ENCODE peak calls at places on chromosomes 5 and 9, in four cellular contexts. One of them, this sample, is unnamed.

GRCh38 chr9:96232539-96233241 is 69.3 kb downstream of the HSD17B3 start:
- DNase-seq in ovary: peak
- DNase-seq in endodermal cell: peak
- DNase-seq in NCI-H1105: no peak
- DNase-seq in this sample: no peak

GRCh38 chr5:73892806-73893205 is 266.8 kb downstream of the ARHGEF28 start:
- DNase-seq in ovary: no peak
- DNase-seq in NCI-H1105: no peak
- DNase-seq in endodermal cell: no peak
- DNase-seq in this sample: no peak

GRCh38 chr9:90511711-90512110 is 130.9 kb downstream of the DIRAS2 start:
- DNase-seq in endodermal cell: no peak
- DNase-seq in NCI-H1105: no peak
- DNase-seq in ovary: no peak
- DNase-seq in this sample: no peak

GRCh38 chr5:77444356-77444755 is 47.8 kb downstream of the WDR41 start:
- DNase-seq in NCI-H1105: no peak
- DNase-seq in ovary: no peak
- DNase-seq in endodermal cell: no peak
- DNase-seq in this sample: no peak

GRCh38 chr9:116628706-116629105 is 58.4 kb upstream of the TRIM32 start:
- DNase-seq in NCI-H1105: no peak
- DNase-seq in ovary: no peak
- DNase-seq in endodermal cell: no peak
- DNase-seq in this sample: no peak

GRCh38 chr5:139524932-139525585 is 36.1 kb upstream of the UBE2D2 start:
- DNase-seq in NCI-H1105: no peak
- DNase-seq in ovary: no peak
- DNase-seq in endodermal cell: no peak
- DNase-seq in this sample: no peak

GRCh38 chr5:61641748-61642565 is 309.9 kb downstream of the ZSWIM6 start:
- DNase-seq in ovary: no peak
- DNase-seq in NCI-H1105: no peak
- DNase-seq in endodermal cell: no peak
- DNase-seq in this sample: no peak

GRCh38 chr5:137753227-137753985 is 757 bp downstream of the HNRNPA0 start:
- DNase-seq in NCI-H1105: no peak
- DNase-seq in endodermal cell: peak
- DNase-seq in ovary: peak
- DNase-seq in this sample: no peak

GRCh38 chr9:105859428-105860091 is 165.2 kb downstream of the TMEM38B start:
- DNase-seq in NCI-H1105: no peak
- DNase-seq in endodermal cell: no peak
- DNase-seq in ovary: no peak
- DNase-seq in this sample: no peak

GRCh38 chr5:107743357-107744000 is 72.7 kb upstream of the EFNA5 start:
- DNase-seq in NCI-H1105: no peak
- DNase-seq in endodermal cell: no peak
- DNase-seq in ovary: no peak
- DNase-seq in this sample: peak

GRCh38 chr9:83313771-83314170 is 224.4 kb downstream of the FRMD3 start:
- DNase-seq in ovary: no peak
- DNase-seq in endodermal cell: no peak
- DNase-seq in NCI-H1105: peak
- DNase-seq in this sample: no peak

GRCh38 chr9:32706004-32706749 is 70.7 kb upstream of the TAF1L start:
- DNase-seq in NCI-H1105: no peak
- DNase-seq in endodermal cell: peak
- DNase-seq in ovary: no peak
- DNase-seq in this sample: peak

GRCh38 chr9:16335788-16336580 is 534.5 kb downstream of the BNC2 start:
- DNase-seq in NCI-H1105: no peak
- DNase-seq in endodermal cell: no peak
- DNase-seq in ovary: peak
- DNase-seq in this sample: peak

GRCh38 chr9:23686257-23686656 is 139.8 kb downstream of the ELAVL2 start:
- DNase-seq in NCI-H1105: no peak
- DNase-seq in ovary: no peak
- DNase-seq in endodermal cell: peak
- DNase-seq in this sample: no peak

GRCh38 chr5:109688999-109689739 is 558 bp upstream of the MAN2A1 start:
- DNase-seq in ovary: peak
- DNase-seq in NCI-H1105: peak
- DNase-seq in endodermal cell: peak
- DNase-seq in this sample: peak

GRCh38 chr9:125509476-125509875 is 197.5 kb downstream of the MAPKAP1 start:
- DNase-seq in endodermal cell: no peak
- DNase-seq in NCI-H1105: no peak
- DNase-seq in ovary: no peak
- DNase-seq in this sample: no peak

GRCh38 chr5:68382640-68383039 is 167.1 kb downstream of the PIK3R1 start:
- DNase-seq in endodermal cell: no peak
- DNase-seq in ovary: no peak
- DNase-seq in NCI-H1105: no peak
- DNase-seq in this sample: no peak

GRCh38 chr9:115034801-115035200 is 83.2 kb downstream of the TNC start:
- DNase-seq in NCI-H1105: no peak
- DNase-seq in ovary: no peak
- DNase-seq in endodermal cell: no peak
- DNase-seq in this sample: no peak

GRCh38 chr9:91714020-91714721 is 235.9 kb downstream of the ROR2 start:
- DNase-seq in NCI-H1105: no peak
- DNase-seq in ovary: peak
- DNase-seq in endodermal cell: peak
- DNase-seq in this sample: no peak

GRCh38 chr9:116450378-116451139 is 236.5 kb upstream of the TRIM32 start:
- DNase-seq in NCI-H1105: no peak
- DNase-seq in endodermal cell: no peak
- DNase-seq in ovary: no peak
- DNase-seq in this sample: peak

GRCh38 chr9:113233146-113233545 is 11.8 kb downstream of the SLC31A1 start:
- DNase-seq in NCI-H1105: no peak
- DNase-seq in endodermal cell: no peak
- DNase-seq in ovary: no peak
- DNase-seq in this sample: no peak

GRCh38 chr5:77024490-77024889 is 5.7 kb upstream of the AGGF1 start:
- DNase-seq in endodermal cell: no peak
- DNase-seq in NCI-H1105: no peak
- DNase-seq in ovary: no peak
- DNase-seq in this sample: no peak

GRCh38 chr9:68637020-68637419 is 68.0 kb upstream of the PIP5K1B start:
- DNase-seq in ovary: no peak
- DNase-seq in NCI-H1105: peak
- DNase-seq in endodermal cell: no peak
- DNase-seq in this sample: no peak

GRCh38 chr5:176894298-176894697 is 4.8 kb downstream of the HK3 start:
- DNase-seq in ovary: no peak
- DNase-seq in endodermal cell: no peak
- DNase-seq in NCI-H1105: no peak
- DNase-seq in this sample: no peak

GRCh38 chr9:80957806-80958205 is 731.5 kb downstream of the TLE1 start:
- DNase-seq in NCI-H1105: no peak
- DNase-seq in endodermal cell: no peak
- DNase-seq in ovary: no peak
- DNase-seq in this sample: no peak

GRCh38 chr9:16960084-16960483 is 89.6 kb upstream of the BNC2 start:
- DNase-seq in NCI-H1105: no peak
- DNase-seq in endodermal cell: no peak
- DNase-seq in ovary: no peak
- DNase-seq in this sample: peak

GRCh38 chr9:100352201-100352726 is 478 bp downstream of the TEX10 start:
- DNase-seq in ovary: no peak
- DNase-seq in NCI-H1105: no peak
- DNase-seq in endodermal cell: peak
- DNase-seq in this sample: peak

GRCh38 chr5:136193396-136193935 is 504 bp upstream of the SMIM32 start:
- DNase-seq in NCI-H1105: no peak
- DNase-seq in endodermal cell: no peak
- DNase-seq in ovary: no peak
- DNase-seq in this sample: no peak

GRCh38 chr5:113663879-113664278 is 150.4 kb downstream of the YTHDC2 start:
- DNase-seq in endodermal cell: peak
- DNase-seq in ovary: no peak
- DNase-seq in NCI-H1105: no peak
- DNase-seq in this sample: no peak

GRCh38 chr5:80656425-80656824 is 1.6 kb upstream of the DHFR start:
- DNase-seq in ovary: no peak
- DNase-seq in endodermal cell: no peak
- DNase-seq in NCI-H1105: no peak
- DNase-seq in this sample: no peak